ENCODE peak calls at places on chromosomes 7 and 10, in six cellular contexts. One of them, this sample, is unnamed.

GRCh38 chr7:45347804-45348203 is 190.2 kb downstream of the RAMP3 start:
- DNase-seq in NCI-H460: no peak
- DNase-seq in esophagus squamous epithelium: no peak
- DNase-seq in putamen: peak; percentile 5
- DNase-seq in CD14-positive monocyte: no peak
- DNase-seq in HS-5: peak; percentile 41
- DNase-seq in this sample: no peak

GRCh38 chr10:6204341-6205191 is 1.8 kb downstream of the PFKFB3 start:
- DNase-seq in NCI-H460: no peak
- DNase-seq in HS-5: no peak
- DNase-seq in putamen: no peak
- DNase-seq in esophagus squamous epithelium: no peak
- DNase-seq in CD14-positive monocyte: peak; percentile 43
- DNase-seq in this sample: no peak

GRCh38 chr10:123413353-123413752 is 252.8 kb upstream of the GPR26 start:
- DNase-seq in esophagus squamous epithelium: no peak
- DNase-seq in putamen: no peak
- DNase-seq in HS-5: no peak
- DNase-seq in NCI-H460: no peak
- DNase-seq in CD14-positive monocyte: no peak
- DNase-seq in this sample: no peak

GRCh38 chr10:101029520-101030309 is 1.2 kb downstream of the PDZD7 start:
- DNase-seq in putamen: no peak
- DNase-seq in NCI-H460: no peak
- DNase-seq in CD14-positive monocyte: no peak
- DNase-seq in HS-5: no peak
- DNase-seq in esophagus squamous epithelium: no peak
- DNase-seq in this sample: no peak

GRCh38 chr7:28654111-28654510 is 241.8 kb downstream of the CREB5 start:
- DNase-seq in HS-5: no peak
- DNase-seq in CD14-positive monocyte: no peak
- DNase-seq in NCI-H460: no peak
- DNase-seq in esophagus squamous epithelium: no peak
- DNase-seq in putamen: no peak
- DNase-seq in this sample: no peak

GRCh38 chr7:46494026-46494425 is 573.0 kb upstream of the IGFBP3 start:
- DNase-seq in NCI-H460: no peak
- DNase-seq in esophagus squamous epithelium: no peak
- DNase-seq in putamen: no peak
- DNase-seq in CD14-positive monocyte: no peak
- DNase-seq in HS-5: no peak
- DNase-seq in this sample: no peak

GRCh38 chr7:1665721-1666250 is 4.3 kb upstream of the ELFN1 start:
- DNase-seq in NCI-H460: no peak
- DNase-seq in CD14-positive monocyte: no peak
- DNase-seq in putamen: no peak
- DNase-seq in HS-5: no peak
- DNase-seq in esophagus squamous epithelium: no peak
- DNase-seq in this sample: no peak

GRCh38 chr10:46292573-46293023 is 5.8 kb downstream of the ANTXRL start:
- DNase-seq in putamen: no peak
- DNase-seq in esophagus squamous epithelium: no peak
- DNase-seq in CD14-positive monocyte: no peak
- DNase-seq in NCI-H460: no peak
- DNase-seq in HS-5: no peak
- DNase-seq in this sample: no peak

GRCh38 chr7:140506788-140507464 is 27.6 kb upstream of the MKRN1 start:
- DNase-seq in putamen: no peak
- DNase-seq in CD14-positive monocyte: no peak
- DNase-seq in esophagus squamous epithelium: no peak
- DNase-seq in HS-5: no peak
- DNase-seq in NCI-H460: no peak
- DNase-seq in this sample: no peak